ENCODE peak calls at places on chromosomes 13 and 19, in seven cellular contexts. M is GM23338, X is mucosa of gallbladder, Q is nephron progenitor cell, N is NCI-H1436, F is Right ventricle myocardium superior, L is RCC 7860. H is an unnamed sample.

GRCh38 chr19:14073232-14073924 is 792 bp downstream of the MISP3 start:
- DNase-seq in N (peak), L (peak), F (peak), X (peak), Q (peak), M (peak), H (no peak)

GRCh38 chr19:58154287-58154678 is 3.7 kb upstream of the ZNF329 start:
- DNase-seq in M (peak), X (peak), F (peak), Q (no peak), N (no peak), L (no peak), H (no peak)

GRCh38 chr13:62626771-62627170 is 1211.1 kb upstream of the PCDH20 start:
- DNase-seq in X (no peak), M (peak), L (no peak), Q (peak), F (no peak), N (no peak), H (no peak)

GRCh38 chr19:10587022-10587838 is at the start of gene AP1M2:
- DNase-seq in N (no peak), Q (no peak), M (peak), L (no peak), X (peak), F (no peak), H (no peak)

GRCh38 chr19:47124937-47125668 is 5.5 kb upstream of the SAE1 start:
- DNase-seq in M (peak), X (no peak), Q (no peak), F (no peak), L (peak), N (peak), H (no peak)

GRCh38 chr13:46350003-46350402 is 37.0 kb downstream of the RUBCNL start:
- DNase-seq in Q (no peak), F (no peak), N (no peak), M (no peak), X (no peak), L (no peak), H (no peak)

GRCh38 chr13:41802684-41803554 is 158.0 kb downstream of the VWA8 start:
- DNase-seq in M (no peak), X (no peak), N (no peak), F (no peak), Q (no peak), L (peak), H (no peak)

GRCh38 chr19:10406191-10406590 is 2.8 kb upstream of the CDC37 start:
- DNase-seq in L (no peak), F (no peak), N (no peak), Q (no peak), X (no peak), M (no peak), H (no peak)

GRCh38 chr13:43339843-43340550 is 316.6 kb downstream of the DNAJC15 start:
- DNase-seq in Q (no peak), N (no peak), M (no peak), F (no peak), L (no peak), X (no peak), H (no peak)

GRCh38 chr19:49895566-49896297 is 955 bp downstream of the IL4I1 start:
- DNase-seq in X (no peak), N (no peak), L (no peak), M (no peak), Q (no peak), F (no peak), H (no peak)

GRCh38 chr13:65914707-65915106 is 1315.4 kb downstream of the PCDH9 start:
- DNase-seq in M (no peak), N (no peak), Q (no peak), X (no peak), L (no peak), F (no peak), H (no peak)

GRCh38 chr13:25175431-25175830 is 3.3 kb upstream of the AMER2 start:
- DNase-seq in X (no peak), F (no peak), Q (no peak), N (no peak), L (no peak), M (no peak), H (no peak)

GRCh38 chr13:35621989-35622388 is 145.5 kb upstream of the MAB21L1 start:
- DNase-seq in N (no peak), Q (no peak), F (no peak), L (no peak), X (no peak), M (no peak), H (no peak)

GRCh38 chr13:110042253-110042652 is 255.9 kb upstream of the IRS2 start:
- DNase-seq in F (no peak), X (no peak), N (no peak), M (no peak), L (no peak), Q (no peak), H (no peak)

GRCh38 chr13:35990196-35990595 is 141.0 kb downstream of the DCLK1 start:
- DNase-seq in N (no peak), M (peak), L (no peak), F (no peak), X (no peak), Q (no peak), H (no peak)

H was measured in H54.